ENCODE peak calls at places on chromosomes 3 and 15, in five cellular contexts. C, J, E, Z and M are unnamed samples.

GRCh38 chr3:27141668-27142067 is 227.5 kb downstream of the NEK10 start:
- DNase-seq in Z (no peak), C (no peak), E (no peak), J (no peak), M (no peak)

GRCh38 chr3:188948658-188949400 is 222.9 kb upstream of the TPRG1 start:
- DNase-seq in C (no peak), E (no peak), J (peak), Z (no peak), M (peak)

GRCh38 chr3:124873241-124873640 is 13.9 kb downstream of the ITGB5 start:
- DNase-seq in J (no peak), Z (no peak), C (no peak), E (no peak), M (no peak)

GRCh38 chr15:60350121-60350520 is 47.7 kb downstream of the ANXA2 start:
- DNase-seq in Z (no peak), C (no peak), J (no peak), E (no peak), M (no peak)

GRCh38 chr3:55622733-55623132 is 135.6 kb upstream of the WNT5A start:
- DNase-seq in E (no peak), J (no peak), Z (no peak), C (no peak), M (no peak)

GRCh38 chr3:171825222-171825828 is 15.0 kb upstream of the PLD1 start:
- DNase-seq in J (peak), C (no peak), Z (no peak), E (no peak), M (no peak)

GRCh38 chr3:175432338-175433025 is 573.3 kb downstream of the NAALADL2 start:
- DNase-seq in C (no peak), E (no peak), J (peak), Z (no peak), M (no peak)

GRCh38 chr3:4302747-4303146 is 422 bp upstream of the SETMAR start:
- DNase-seq in J (no peak), Z (no peak), E (no peak), C (no peak), M (no peak)

GRCh38 chr15:44593042-44593736 is 56.2 kb downstream of the EIF3J start:
- DNase-seq in E (no peak), C (no peak), Z (peak), J (peak), M (no peak)

GRCh38 chr3:97949743-97950142 is 22.5 kb downstream of the RIOX2 start:
- DNase-seq in J (no peak), C (no peak), Z (no peak), E (no peak), M (no peak)

GRCh38 chr3:126197854-126198584 is 17.6 kb upstream of the ALDH1L1 start:
- DNase-seq in C (peak), Z (peak), J (peak), E (peak), M (no peak)

GRCh38 chr3:39383190-39383912 is at the start of gene SLC25A38:
- DNase-seq in Z (peak), C (peak), E (peak), J (peak), M (peak)

GRCh38 chr3:153623834-153624233 is 461.8 kb downstream of the RAP2B start:
- DNase-seq in E (no peak), C (no peak), Z (no peak), J (no peak), M (no peak)

GRCh38 chr3:153624310-153625030 is 462.4 kb downstream of the RAP2B start:
- DNase-seq in J (no peak), C (no peak), E (no peak), Z (peak), M (no peak)

GRCh38 chr3:153628591-153628990 is 466.6 kb downstream of the RAP2B start:
- DNase-seq in C (no peak), J (no peak), E (no peak), Z (peak), M (no peak)

GRCh38 chr3:153626158-153626557 is 464.1 kb downstream of the RAP2B start:
- DNase-seq in Z (no peak), J (no peak), C (no peak), E (no peak), M (no peak)

GRCh38 chr3:153625506-153625905 is 463.5 kb downstream of the RAP2B start:
- DNase-seq in E (no peak), C (no peak), Z (no peak), J (peak), M (no peak)
- TF ChIP-seq CTCF in E (no peak), C (no peak), Z (peak), J (peak), M (no peak)

GRCh38 chr15:80241508-80241907 is 10.5 kb downstream of the CTXND1 start:
- DNase-seq in Z (no peak), C (no peak), J (no peak), E (no peak), M (no peak)

GRCh38 chr15:80240261-80240660 is 11.8 kb downstream of the CTXND1 start:
- DNase-seq in J (no peak), Z (no peak), C (no peak), E (no peak), M (peak)

GRCh38 chr15:80246425-80246894 is 5.6 kb downstream of the CTXND1 start:
- DNase-seq in E (no peak), Z (no peak), C (peak), J (no peak), M (no peak)

GRCh38 chr15:80242802-80243201 is 9.2 kb downstream of the CTXND1 start:
- DNase-seq in J (no peak), Z (no peak), E (no peak), C (peak), M (no peak)

GRCh38 chr15:80242132-80242769 is 9.8 kb downstream of the CTXND1 start:
- DNase-seq in Z (peak), J (peak), C (peak), E (peak), M (no peak)
- TF ChIP-seq CTCF in Z (peak), J (peak), C (peak), E (peak), M (peak)

GRCh38 chr3:80564391-80564790 is 796.6 kb upstream of the ROBO1 start:
- DNase-seq in J (no peak), C (no peak), E (no peak), Z (no peak), M (no peak)

GRCh38 chr3:80554304-80554703 is 786.5 kb upstream of the ROBO1 start:
- DNase-seq in E (no peak), J (no peak), C (no peak), Z (no peak), M (no peak)

GRCh38 chr3:80556728-80557127 is 788.9 kb upstream of the ROBO1 start:
- DNase-seq in C (no peak), Z (no peak), J (no peak), E (no peak), M (no peak)

DNA sequence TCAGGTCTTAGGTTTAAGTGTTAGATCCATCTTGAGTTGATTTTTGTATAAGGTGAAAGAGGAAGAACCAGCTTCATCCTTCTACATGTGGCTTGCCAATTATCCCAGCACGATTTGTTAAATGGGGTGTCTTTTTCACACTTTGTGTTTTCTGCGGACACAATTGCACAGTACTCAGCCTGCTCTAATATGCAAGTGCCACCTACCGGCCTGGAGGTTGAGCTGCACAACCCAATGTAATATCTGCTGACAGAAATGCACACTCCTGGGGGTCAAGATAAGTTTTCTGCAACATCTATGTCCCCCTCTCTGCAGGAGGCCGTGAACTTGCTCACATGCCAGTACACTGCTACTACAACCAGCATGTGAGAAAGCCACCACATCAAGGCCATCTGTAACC is 791.9 kb upstream of the ROBO1 start:
- DNase-seq in E (no peak), C (no peak), Z (no peak), J (no peak), M (no peak)
- TF ChIP-seq CTCF in E (no peak), C (no peak), Z (no peak), J (no peak), M (no peak)

GRCh38 chr3:73867524-73867923 is 242.8 kb upstream of the PDZRN3 start:
- DNase-seq in Z (no peak), C (no peak), E (no peak), J (no peak), M (no peak)

GRCh38 chr3:73863546-73864079 is 238.9 kb upstream of the PDZRN3 start:
- DNase-seq in Z (no peak), E (peak), C (no peak), J (no peak), M (no peak)

GRCh38 chr3:73874596-73874995 is 249.9 kb upstream of the PDZRN3 start:
- DNase-seq in C (no peak), J (no peak), Z (no peak), E (no peak), M (no peak)

DNA sequence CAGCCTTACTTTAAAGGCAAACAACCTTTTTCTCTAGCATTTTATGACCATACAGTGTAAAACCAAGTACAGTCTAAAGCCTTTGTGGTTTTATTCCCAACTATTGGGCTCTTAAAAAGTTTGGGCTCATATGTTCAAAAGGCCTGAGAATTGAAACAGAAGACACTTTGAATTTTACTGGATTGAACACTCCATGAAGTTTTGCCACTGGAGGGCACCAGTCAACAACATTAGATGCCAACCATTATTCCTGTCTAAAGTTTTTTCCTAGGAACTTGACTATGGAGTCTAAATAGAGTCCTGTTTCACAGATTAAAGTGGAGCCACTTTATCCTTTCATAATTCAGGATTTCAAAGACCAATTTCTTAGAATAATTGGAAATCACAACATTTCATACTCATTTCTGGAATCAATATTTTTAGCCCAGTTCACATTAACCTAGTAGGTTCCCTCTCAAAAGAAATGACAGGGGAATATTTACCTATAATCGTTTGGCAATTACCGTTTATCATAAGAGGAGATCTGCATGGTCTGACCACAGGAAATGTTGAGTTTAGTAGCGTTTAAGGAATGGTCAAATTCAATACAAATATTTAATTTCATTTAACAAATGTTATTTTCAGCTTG is 244.1 kb upstream of the PDZRN3 start:
- DNase-seq in Z (peak), E (peak), J (peak), C (peak), M (no peak)
- TF ChIP-seq CTCF in Z (peak), E (peak), J (peak), C (peak), M (no peak)

GRCh38 chr15:36252117-36252711 is 327.2 kb upstream of the CDIN1 start:
- DNase-seq in E (no peak), Z (no peak), C (no peak), J (no peak), M (no peak)

GRCh38 chr15:36254446-36254845 is 325.0 kb upstream of the CDIN1 start:
- DNase-seq in Z (no peak), C (no peak), J (no peak), E (no peak), M (no peak)

GRCh38 chr15:36256258-36256825 is 323.1 kb upstream of the CDIN1 start:
- DNase-seq in C (no peak), E (peak), J (no peak), Z (no peak), M (no peak)

GRCh38 chr15:36251450-36251849 is 328.0 kb upstream of the CDIN1 start:
- DNase-seq in E (no peak), J (peak), Z (no peak), C (no peak), M (no peak)
- TF ChIP-seq CTCF in E (peak), J (peak), Z (no peak), C (no peak), M (no peak)

DNA sequence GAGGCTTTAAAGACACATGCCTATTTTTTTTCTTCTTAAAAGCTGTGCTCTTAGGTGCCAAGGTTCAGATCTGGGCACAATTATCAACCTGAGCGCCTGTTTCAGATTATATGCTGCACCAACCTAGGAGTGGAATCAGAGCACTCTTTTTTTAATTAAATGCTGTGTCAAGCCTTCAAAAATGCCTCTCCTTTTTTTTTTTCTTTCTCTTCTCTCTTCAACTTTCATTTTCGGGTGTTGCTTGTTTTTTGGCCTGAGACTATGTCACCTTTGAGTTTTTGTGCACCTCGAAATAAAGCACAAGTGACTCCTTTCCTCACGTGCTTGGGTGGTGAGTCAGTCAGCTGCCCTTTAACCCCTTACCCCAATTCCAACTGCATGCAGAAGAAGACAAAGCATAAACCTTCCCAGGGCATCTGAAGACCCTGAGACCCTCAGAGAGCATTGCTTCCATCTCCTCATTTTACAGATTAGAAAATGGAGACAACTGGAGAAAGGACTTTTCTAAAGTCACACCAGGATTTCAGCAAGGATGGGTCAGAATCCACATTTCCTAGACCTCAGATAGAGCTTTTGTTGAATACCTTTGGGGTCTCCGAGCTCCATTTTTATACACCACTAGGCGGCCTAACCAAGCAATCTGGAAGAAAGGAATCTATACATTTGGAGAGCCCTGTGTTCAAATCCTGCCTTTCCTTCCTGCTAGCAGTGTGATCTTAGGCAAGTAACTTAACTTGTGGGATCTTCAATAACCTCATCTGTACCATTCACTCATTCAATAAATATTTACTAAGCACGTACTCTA is 631 bp upstream of the PRICKLE2 start:
- DNase-seq in E (no peak), J (no peak), C (no peak), Z (peak), M (no peak)
- TF ChIP-seq CTCF in E (no peak), J (no peak), C (no peak), Z (no peak), M (no peak)

DNA sequence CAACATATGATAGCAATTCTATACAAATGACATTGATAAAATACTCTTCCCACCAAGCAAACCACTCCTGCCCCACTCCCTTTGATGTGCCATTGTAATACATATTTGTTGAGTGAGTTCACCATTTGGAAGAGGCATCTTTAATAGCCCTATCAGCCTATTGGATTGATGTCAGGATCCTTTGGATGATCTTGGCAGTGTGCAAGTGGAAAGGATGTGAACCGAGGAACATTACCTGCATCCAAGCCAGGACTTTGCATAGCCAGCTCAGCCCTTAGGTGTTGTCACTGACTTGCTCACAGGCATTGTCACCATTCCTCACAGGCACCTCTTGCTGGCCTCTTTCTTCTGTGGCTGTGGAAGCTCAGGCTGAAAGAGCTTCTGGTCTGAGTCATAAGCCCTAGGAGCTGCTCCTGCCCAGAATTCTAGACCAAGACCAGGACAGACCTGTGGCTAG is 16.5 kb upstream of the TIMP4 start:
- DNase-seq in J (peak), Z (no peak), E (no peak), C (no peak), M (no peak)
- TF ChIP-seq CTCF in J (no peak), Z (no peak), E (no peak), C (no peak), M (no peak)

GRCh38 chr3:32421991-32422859 is 30.6 kb downstream of the CMTM7 start:
- DNase-seq in Z (no peak), C (peak), E (no peak), J (peak), M (peak)

GRCh38 chr3:32422943-32423342 is 31.3 kb downstream of the CMTM7 start:
- DNase-seq in Z (peak), J (no peak), C (no peak), E (no peak), M (no peak)

GRCh38 chr3:32421185-32421584 is 29.5 kb downstream of the CMTM7 start:
- DNase-seq in C (no peak), E (no peak), J (no peak), Z (no peak), M (no peak)

GRCh38 chr3:32419766-32420137 is 28.1 kb downstream of the CMTM7 start:
- DNase-seq in J (no peak), E (no peak), Z (no peak), C (no peak), M (no peak)

DNA sequence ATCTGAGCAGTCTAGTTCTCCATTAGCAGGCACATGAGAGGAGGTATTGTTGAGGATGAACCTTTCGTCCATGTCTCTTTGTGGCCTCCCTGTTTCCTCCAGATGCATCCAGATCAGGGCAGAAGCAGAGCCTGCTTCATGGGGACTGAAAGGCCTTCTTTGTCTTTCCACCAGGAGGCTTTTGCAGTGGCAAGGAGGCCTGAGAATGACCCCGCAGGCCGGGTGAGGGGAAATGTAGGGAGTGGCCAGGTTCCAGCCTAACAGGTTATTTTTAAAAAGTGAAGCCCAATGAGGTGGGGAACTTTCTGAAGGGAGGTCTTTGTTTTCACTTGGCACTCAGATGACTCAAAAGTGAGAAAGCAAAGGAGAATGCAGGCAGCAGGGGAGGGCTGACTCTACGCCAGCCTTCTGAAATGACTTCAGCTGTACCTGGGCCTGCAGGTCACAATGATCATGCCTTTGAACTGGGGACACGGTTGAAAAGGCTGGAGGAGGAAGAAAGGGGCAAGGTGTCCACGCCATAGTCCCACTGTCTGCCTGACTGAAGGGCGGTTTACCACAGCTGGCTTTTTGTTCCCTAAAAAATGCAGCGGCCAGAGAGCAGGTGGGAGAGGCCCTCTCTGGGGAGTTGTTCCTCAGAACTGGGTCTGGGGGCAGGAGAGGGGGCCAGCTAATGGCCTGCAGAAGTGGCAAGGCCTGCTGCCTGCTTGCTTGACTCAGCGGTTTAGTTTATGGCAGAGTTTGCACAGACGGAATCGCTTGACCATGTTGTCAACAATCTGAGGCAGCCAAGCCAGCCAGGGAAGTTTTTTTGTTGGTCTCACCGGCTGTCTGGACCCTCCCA is 28.7 kb downstream of the CMTM7 start:
- DNase-seq in E (peak), J (peak), Z (no peak), C (no peak), M (no peak)
- TF ChIP-seq CTCF in E (peak), J (peak), Z (no peak), C (no peak), M (no peak)

GRCh38 chr3:128123538-128124368 is at the start of gene RUVBL1:
- DNase-seq in J (peak), Z (peak), C (peak), E (peak), M (peak)

GRCh38 chr3:128122013-128122412 is 1.6 kb downstream of the RUVBL1 start:
- DNase-seq in J (no peak), Z (no peak), C (no peak), E (no peak), M (no peak)

GRCh38 chr3:128127236-128127635 is 3.6 kb upstream of the RUVBL1 start:
- DNase-seq in Z (no peak), C (no peak), J (no peak), E (no peak), M (no peak)

GRCh38 chr3:128123231-128123537 is 428 bp downstream of the RUVBL1 start:
- DNase-seq in C (no peak), J (no peak), E (no peak), Z (peak), M (no peak)
- TF ChIP-seq CTCF in C (no peak), J (no peak), E (no peak), Z (no peak), M (no peak)

GRCh38 chr3:57696861-57697321 is 4.0 kb upstream of the DENND6A start:
- DNase-seq in E (no peak), Z (no peak), C (no peak), J (peak), M (no peak)
- TF ChIP-seq CTCF in E (no peak), Z (no peak), C (no peak), J (no peak), M (no peak)